ENCODE peak calls at places on chromosomes 1 and 21, in ten cellular contexts. E, X, U, J, L, Q, I, Y, D and P are unnamed samples.

GRCh38 chr1:11384170-11384554 is 94.8 kb upstream of the DISP3 start:
- DNase-seq in E (peak; percentile 22), X (peak; percentile 3), U (no peak), J (no peak), L (peak; percentile 10), Q (no peak), I (no peak), Y (no peak), D (no peak), P (no peak)

GRCh38 chr1:148160421-148161251 is 8.6 kb upstream of the NBPF11 start:
- DNase-seq in E (no peak), X (no peak), U (no peak), J (no peak), L (no peak), Q (no peak), I (no peak), Y (no peak), D (no peak), P (no peak)

GRCh38 chr1:7646981-7647901 is 123.9 kb upstream of the VAMP3 start:
- DNase-seq in E (peak; percentile 82), X (peak; percentile 50), U (peak; percentile 74), J (peak; percentile 38), L (no peak), Q (peak; percentile 48), I (no peak), Y (peak; percentile 57), D (peak; percentile 78), P (peak; percentile 29)

GRCh38 chr21:44762221-44763049 is 39.2 kb downstream of the UBE2G2 start:
- DNase-seq in E (no peak), X (no peak), U (no peak), J (no peak), L (no peak), Q (no peak), I (no peak), Y (no peak), D (peak; percentile 79), P (no peak)

GRCh38 chr1:93958351-93959101 is 49.3 kb upstream of the GCLM start:
- DNase-seq in E (no peak), X (no peak), U (no peak), J (no peak), L (no peak), Q (no peak), I (no peak), Y (no peak), D (no peak), P (no peak)

GRCh38 chr1:210233495-210234253 is 1.1 kb downstream of the SERTAD4 start:
- DNase-seq in E (peak; percentile 51), X (peak; percentile 66), U (peak; percentile 34), J (peak; percentile 68), L (no peak), Q (no peak), I (no peak), Y (peak; percentile 37), D (no peak), P (peak; percentile 45)

GRCh38 chr1:43525995-43526394 is 4.7 kb upstream of the PTPRF start:
- DNase-seq in E (no peak), X (peak; percentile 79), U (no peak), J (peak; percentile 76), L (no peak), Q (no peak), I (peak; percentile 27), Y (no peak), D (no peak), P (no peak)

GRCh38 chr1:27760411-27760810 is 12.6 kb upstream of the STX12 start:
- DNase-seq in E (no peak), X (peak; percentile 17), U (no peak), J (peak; percentile 11), L (no peak), Q (no peak), I (no peak), Y (no peak), D (no peak), P (no peak)

GRCh38 chr21:45889115-45889708 is 92.4 kb upstream of the COL6A1 start:
- DNase-seq in E (no peak), X (no peak), U (no peak), J (no peak), L (no peak), Q (no peak), I (no peak), Y (no peak), D (peak; percentile 33), P (no peak)

GRCh38 chr1:2586154-2587070 is at the start of gene PRXL2B:
- DNase-seq in E (peak; percentile 98), X (peak; percentile 99), U (peak; percentile 97), J (peak; percentile 99), L (peak; percentile 86), Q (peak; percentile 94), I (peak; percentile 93), Y (peak; percentile 100), D (peak; percentile 100), P (peak; percentile 99)

GRCh38 chr21:39082656-39083376 is 100.4 kb downstream of the PSMG1 start:
- DNase-seq in E (no peak), X (no peak), U (no peak), J (no peak), L (no peak), Q (no peak), I (no peak), Y (no peak), D (no peak), P (no peak)